ENCODE peak calls at places on chromosomes 1 and 21, in five cellular contexts. A is activated gamma-delta T cell treated with Interleukin-2 at 50 U/mL for 16 hours, X is HCEC 1CT, W is MCF 10A, Y is iPS-NIHi11. B is an unnamed sample.

GRCh38 chr1:30673395-30673794 is 50.0 kb downstream of the MATN1 start:
- DNase-seq in A (no peak), X (no peak), W (no peak), Y (no peak), B (no peak)

GRCh38 chr21:21624674-21625073 is 626.5 kb downstream of the NCAM2 start:
- DNase-seq in A (no peak), X (no peak), W (no peak), Y (no peak), B (no peak)

GRCh38 chr1:176225485-176225884 is 18.4 kb upstream of the COP1 start:
- DNase-seq in A (no peak), X (no peak), W (no peak), Y (no peak), B (no peak)

GRCh38 chr1:45012639-45013278 is 705 bp downstream of the UROD start:
- DNase-seq in A (no peak), X (peak; percentile 60), W (peak; percentile 77), Y (peak; percentile 40), B (peak; percentile 65)

GRCh38 chr1:208047476-208047934 is 136.6 kb upstream of the CD34 start:
- DNase-seq in A (no peak), X (no peak), W (peak; percentile 12), Y (no peak), B (peak; percentile 88)

GRCh38 chr1:2502210-2502609 is 24.2 kb downstream of the PANK4 start:
- DNase-seq in A (no peak), X (no peak), W (no peak), Y (no peak), B (no peak)

GRCh38 chr1:24391882-24392603 is 21.5 kb downstream of the STPG1 start:
- DNase-seq in A (peak; percentile 57), X (peak; percentile 53), W (peak; percentile 71), Y (peak; percentile 76), B (peak; percentile 59)

GRCh38 chr21:45108808-45109800 is 34.7 kb downstream of the ADARB1 start:
- DNase-seq in A (no peak), X (no peak), W (no peak), Y (no peak), B (no peak)

GRCh38 chr1:22406722-22407495 is 44.7 kb upstream of the ZBTB40 start:
- DNase-seq in A (no peak), X (no peak), W (no peak), Y (no peak), B (no peak)

GRCh38 chr1:184889902-184890301 is 84.4 kb downstream of the NIBAN1 start:
- DNase-seq in A (peak; percentile 9), X (no peak), W (no peak), Y (no peak), B (no peak)

GRCh38 chr1:67126111-67126746 is 8.5 kb downstream of the C1orf141 start:
- DNase-seq in A (no peak), X (no peak), W (peak; percentile 43), Y (peak; percentile 13), B (peak; percentile 72)

GRCh38 chr1:188325211-188325610 is 1496.5 kb downstream of the PLA2G4A start:
- DNase-seq in A (no peak), X (no peak), W (no peak), Y (no peak), B (no peak)

GRCh38 chr1:160064164-160064563 is 5.8 kb downstream of the KCNJ10 start:
- DNase-seq in A (no peak), X (no peak), W (no peak), Y (no peak), B (no peak)

GRCh38 chr1:158996998-158997397 is 12.7 kb upstream of the IFI16 start:
- DNase-seq in A (no peak), X (no peak), W (no peak), Y (no peak), B (no peak)

GRCh38 chr1:77978293-77978968 is 441 bp downstream of the FUBP1 start:
- DNase-seq in A (peak; percentile 73), X (peak; percentile 84), W (peak; percentile 96), Y (peak; percentile 61), B (peak; percentile 94)

GRCh38 chr1:101438359-101438758 is 201.5 kb downstream of the S1PR1 start:
- DNase-seq in A (no peak), X (no peak), W (peak; percentile 50), Y (peak; percentile 19), B (peak; percentile 7)

GRCh38 chr21:42749226-42749625 is 95.8 kb downstream of the PDE9A start:
- DNase-seq in A (no peak), X (no peak), W (no peak), Y (no peak), B (no peak)

GRCh38 chr1:165069829-165070228 is 286.7 kb downstream of the LMX1A start:
- DNase-seq in A (no peak), X (no peak), W (no peak), Y (no peak), B (no peak)

GRCh38 chr1:21492171-21492625 is 17.0 kb upstream of the ALPL start:
- DNase-seq in A (no peak), X (no peak), W (no peak), Y (no peak), B (no peak)

GRCh38 chr1:93659805-93660479 is 21.7 kb downstream of the BCAR3 start:
- DNase-seq in A (no peak), X (no peak), W (no peak), Y (no peak), B (no peak)

GRCh38 chr1:212514782-212515181 is 82.1 kb downstream of the NENF start:
- DNase-seq in A (no peak), X (no peak), W (no peak), Y (peak; percentile 49), B (no peak)

GRCh38 chr21:24824209-24824608 is 783.1 kb downstream of the MRPL39 start:
- DNase-seq in A (no peak), X (no peak), W (no peak), Y (no peak), B (no peak)

GRCh38 chr1:73065585-73065984 is 783.2 kb upstream of the NEGR1 start:
- DNase-seq in A (no peak), X (no peak), W (peak; percentile 9), Y (peak; percentile 34), B (no peak)

GRCh38 chr1:183804382-183804781 is 538 bp upstream of the RGL1 start:
- DNase-seq in A (no peak), X (no peak), W (no peak), Y (no peak), B (no peak)

GRCh38 chr1:17013598-17014320 is 2.0 kb upstream of the ATP13A2 start:
- DNase-seq in A (no peak), X (no peak), W (no peak), Y (no peak), B (no peak)